ENCODE peak calls at places on chromosomes 11 and 22, in ten cellular contexts. S is ovary, I is cardiac fibroblast, D is heart left ventricle, F is GM12865, O is fibroblast of pulmonary artery, L is nephron progenitor cell, V is fibroblast of lung, Z is mucosa of descending colon, P is H9. E is an unnamed sample.

GRCh38 chr11:70420008-70420464 is 21.7 kb downstream of the CTTN start:
- DNase-seq in S (peak), I (peak), D (no peak), F (no peak), O (peak), L (no peak), V (peak), Z (no peak), P (no peak), E (no peak)

GRCh38 chr11:86949995-86950993 is 4.9 kb downstream of the FZD4 start:
- DNase-seq in S (no peak), I (no peak), D (no peak), F (no peak), O (no peak), L (no peak), V (no peak), Z (no peak), P (no peak), E (no peak)

GRCh38 chr11:47768090-47768620 is 1.0 kb upstream of the FNBP4 start:
- DNase-seq in S (peak), I (peak), D (peak), F (peak), O (peak), L (peak), V (peak), Z (peak), P (no peak), E (no peak)

GRCh38 chr22:47072642-47072967 is 310.2 kb downstream of the TBC1D22A start:
- DNase-seq in S (no peak), I (no peak), D (no peak), F (no peak), O (no peak), L (no peak), V (no peak), Z (no peak), P (peak), E (no peak)

GRCh38 chr11:126597041-126597440 is 241.6 kb downstream of the ST3GAL4 start:
- DNase-seq in S (no peak), I (no peak), D (no peak), F (no peak), O (no peak), L (no peak), V (no peak), Z (no peak), P (peak), E (no peak)

GRCh38 chr11:66637557-66638176 is 836 bp upstream of the RBM4 start:
- DNase-seq in S (no peak), I (no peak), D (no peak), F (no peak), O (no peak), L (no peak), V (no peak), Z (no peak), P (no peak), E (no peak)

GRCh38 chr11:73294604-73295003 is 13.5 kb upstream of the ARHGEF17 start:
- DNase-seq in S (no peak), I (no peak), D (peak), F (no peak), O (no peak), L (no peak), V (no peak), Z (no peak), P (no peak), E (no peak)

GRCh38 chr22:23199159-23199558 is 18.9 kb downstream of the BCR start:
- DNase-seq in S (no peak), I (no peak), D (peak), F (no peak), O (no peak), L (no peak), V (peak), Z (no peak), P (peak), E (no peak)

GRCh38 chr11:69962152-69962551 is 116.0 kb upstream of the ANO1 start:
- DNase-seq in S (no peak), I (peak), D (peak), F (no peak), O (no peak), L (no peak), V (peak), Z (no peak), P (no peak), E (no peak)

GRCh38 chr22:18965526-18966421 is 29.7 kb upstream of the PRODH start:
- DNase-seq in S (no peak), I (no peak), D (peak), F (no peak), O (no peak), L (no peak), V (no peak), Z (no peak), P (no peak), E (no peak)

GRCh38 chr11:130772266-130773227 is 143.7 kb downstream of the SNX19 start:
- DNase-seq in S (peak), I (peak), D (no peak), F (peak), O (peak), L (no peak), V (peak), Z (no peak), P (no peak), E (peak)

GRCh38 chr11:8721740-8722139 is 39.1 kb downstream of the RPL27A start:
- DNase-seq in S (no peak), I (peak), D (no peak), F (no peak), O (no peak), L (no peak), V (peak), Z (peak), P (no peak), E (no peak)

GRCh38 chr11:95149659-95150294 is 60.1 kb downstream of the ENDOD1 start:
- DNase-seq in S (no peak), I (peak), D (no peak), F (no peak), O (peak), L (peak), V (peak), Z (peak), P (peak), E (no peak)

GRCh38 chr11:46529086-46529905 is 64.5 kb downstream of the AMBRA1 start:
- DNase-seq in S (peak), I (peak), D (peak), F (peak), O (peak), L (peak), V (peak), Z (peak), P (peak), E (no peak)

GRCh38 chr22:47124946-47125345 is 362.5 kb downstream of the TBC1D22A start:
- DNase-seq in S (peak), I (no peak), D (peak), F (no peak), O (no peak), L (no peak), V (no peak), Z (peak), P (no peak), E (no peak)

GRCh38 chr11:19673924-19674390 is 38.7 kb upstream of the NAV2 start:
- DNase-seq in S (peak), I (peak), D (peak), F (no peak), O (peak), L (peak), V (peak), Z (peak), P (peak), E (no peak)

GRCh38 chr11:95937358-95937757 is 13.5 kb upstream of the MTMR2 start:
- DNase-seq in S (no peak), I (no peak), D (no peak), F (no peak), O (no peak), L (no peak), V (no peak), Z (no peak), P (no peak), E (no peak)

GRCh38 chr22:23192133-23192532 is 11.8 kb downstream of the BCR start:
- DNase-seq in S (no peak), I (no peak), D (no peak), F (no peak), O (no peak), L (no peak), V (no peak), Z (no peak), P (no peak), E (no peak)

GRCh38 chr22:33038131-33038772 is 19.9 kb downstream of the SYN3 start:
- DNase-seq in S (no peak), I (peak), D (no peak), F (no peak), O (peak), L (no peak), V (no peak), Z (no peak), P (no peak), E (no peak)

GRCh38 chr22:47352920-47353700 is 590.7 kb downstream of the TBC1D22A start:
- DNase-seq in S (no peak), I (no peak), D (no peak), F (no peak), O (no peak), L (no peak), V (no peak), Z (no peak), P (no peak), E (no peak)

GRCh38 chr22:19554834-19555404 is 30.7 kb upstream of the CLDN5 start:
- DNase-seq in S (no peak), I (peak), D (no peak), F (no peak), O (peak), L (peak), V (peak), Z (no peak), P (peak), E (no peak)

GRCh38 chr11:27319065-27319464 is 44.0 kb downstream of the CCDC34 start:
- DNase-seq in S (no peak), I (peak), D (no peak), F (peak), O (no peak), L (no peak), V (peak), Z (no peak), P (no peak), E (no peak)

GRCh38 chr11:111977141-111978027 is 40.2 kb downstream of the DIXDC1 start:
- DNase-seq in S (peak), I (peak), D (peak), F (peak), O (peak), L (peak), V (peak), Z (peak), P (peak), E (no peak)

GRCh38 chr11:74171630-74172465 is 759 bp downstream of the PPME1 start:
- DNase-seq in S (no peak), I (peak), D (no peak), F (no peak), O (no peak), L (no peak), V (no peak), Z (no peak), P (no peak), E (no peak)

GRCh38 chr11:9862981-9863380 is 199.1 kb downstream of the SWAP70 start:
- DNase-seq in S (no peak), I (peak), D (no peak), F (no peak), O (peak), L (no peak), V (no peak), Z (no peak), P (no peak), E (no peak)

GRCh38 chr11:9859491-9860305 is 195.8 kb downstream of the SWAP70 start:
- DNase-seq in S (no peak), I (peak), D (no peak), F (no peak), O (peak), L (no peak), V (peak), Z (no peak), P (no peak), E (no peak)

GRCh38 chr11:9858218-9858617 is 194.3 kb downstream of the SWAP70 start:
- DNase-seq in S (no peak), I (no peak), D (no peak), F (no peak), O (no peak), L (peak), V (no peak), Z (no peak), P (no peak), E (no peak)

GRCh38 chr11:9858822-9859221 is 194.9 kb downstream of the SWAP70 start:
- DNase-seq in S (no peak), I (peak), D (no peak), F (no peak), O (peak), L (no peak), V (peak), Z (no peak), P (no peak), E (no peak)

GRCh38 chr11:9861860-9862725 is 198.2 kb downstream of the SWAP70 start:
- DNase-seq in S (no peak), I (peak), D (no peak), F (peak), O (peak), L (peak), V (peak), Z (peak), P (peak), E (no peak)
- TF ChIP-seq CTCF in S (peak), I (peak), D (peak), F (peak), O (peak), L (peak), V (peak), Z (peak), P (peak), E (peak)

DNA sequence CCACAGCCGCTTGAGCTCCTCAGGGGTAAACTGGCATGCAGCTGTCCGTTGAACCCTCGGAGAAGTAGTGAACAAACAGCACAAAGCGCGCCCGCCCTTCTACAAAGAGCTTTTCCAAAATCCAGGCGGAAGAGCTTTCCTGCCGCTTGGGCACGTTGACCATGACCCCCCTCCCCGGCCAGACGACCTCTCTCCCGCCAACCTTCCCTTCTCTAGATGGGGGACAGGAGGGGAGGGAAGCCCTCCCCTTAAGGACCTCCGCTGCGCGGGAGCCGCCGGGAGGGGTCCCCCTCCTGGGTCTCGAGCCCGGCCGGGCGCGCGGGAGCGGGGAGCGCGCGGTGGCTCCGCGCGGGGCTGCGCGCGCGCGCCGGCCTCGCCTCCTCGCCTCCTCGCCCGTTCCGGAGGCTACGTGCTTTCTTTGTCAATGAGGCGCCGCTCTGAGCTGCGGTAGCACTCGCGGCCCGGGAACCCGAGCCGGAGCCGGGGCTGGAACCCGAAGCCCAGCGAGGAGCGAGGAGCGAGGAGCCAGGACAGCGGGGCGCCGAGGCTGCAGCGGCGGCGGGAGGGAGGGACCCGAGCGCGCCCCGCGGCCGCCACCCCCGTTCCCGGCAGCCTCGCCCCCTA is 118.6 kb downstream of the HIPK3 start:
- DNase-seq in S (peak), I (peak), D (no peak), F (peak), O (peak), L (no peak), V (peak), Z (no peak), P (peak), E (no peak)
- TF ChIP-seq CTCF in S (no peak), I (no peak), D (no peak), F (no peak), O (no peak), L (no peak), V (no peak), Z (no peak), P (no peak), E (no peak)

GRCh38 chr11:64817476-64817875 is 7.1 kb upstream of the MEN1 start:
- DNase-seq in S (no peak), I (no peak), D (no peak), F (no peak), O (no peak), L (no peak), V (no peak), Z (no peak), P (no peak), E (no peak)

GRCh38 chr11:64813826-64814225 is 3.5 kb upstream of the MEN1 start:
- DNase-seq in S (no peak), I (no peak), D (no peak), F (no peak), O (no peak), L (no peak), V (no peak), Z (no peak), P (no peak), E (no peak)

GRCh38 chr11:64810271-64810890 is at the start of gene MEN1:
- DNase-seq in S (peak), I (peak), D (peak), F (peak), O (peak), L (peak), V (peak), Z (peak), P (peak), E (peak)

GRCh38 chr11:64810891-64811272 is 531 bp upstream of the MEN1 start:
- DNase-seq in S (no peak), I (no peak), D (no peak), F (peak), O (no peak), L (no peak), V (no peak), Z (peak), P (no peak), E (no peak)

DNA sequence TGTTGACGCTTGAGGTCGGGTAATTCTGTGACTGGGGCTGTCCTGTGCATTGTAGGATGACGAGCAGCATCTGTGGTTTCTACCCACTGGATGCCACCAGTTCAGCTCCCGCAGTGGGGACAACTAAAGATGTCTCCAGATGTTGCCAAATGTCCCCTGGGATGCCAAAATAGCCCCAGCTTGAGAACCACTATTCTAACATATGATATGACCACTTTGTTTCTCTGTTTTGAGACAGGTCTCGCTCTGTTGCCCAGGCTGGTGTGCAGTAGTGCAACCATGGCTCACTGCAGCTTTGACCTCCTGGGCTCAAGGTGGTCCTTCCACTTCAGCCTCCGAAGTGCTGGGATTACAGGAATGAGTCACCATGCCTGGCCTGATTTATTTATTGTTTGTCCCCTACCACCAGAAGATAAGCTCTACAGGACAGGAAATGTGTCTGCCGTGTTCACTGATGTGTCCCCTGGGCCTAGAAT is 4.4 kb upstream of the MEN1 start:
- DNase-seq in S (no peak), I (no peak), D (no peak), F (peak), O (no peak), L (no peak), V (no peak), Z (no peak), P (no peak), E (no peak)
- TF ChIP-seq CTCF in S (no peak), I (no peak), D (no peak), F (no peak), O (no peak), L (no peak), V (no peak), Z (no peak), P (no peak), E (no peak)

GRCh38 chr11:10352911-10353550 is 48.2 kb downstream of the ADM start:
- DNase-seq in S (no peak), I (no peak), D (no peak), F (no peak), O (no peak), L (no peak), V (no peak), Z (no peak), P (no peak), E (no peak)
- TF ChIP-seq CTCF in S (no peak), I (no peak), D (no peak), F (no peak), O (no peak), L (no peak), V (no peak), Z (no peak), P (no peak), E (no peak)

GRCh38 chr11:11531127-11531526 is 90.7 kb downstream of the GALNT18 start:
- DNase-seq in S (no peak), I (no peak), D (no peak), F (no peak), O (no peak), L (no peak), V (no peak), Z (no peak), P (no peak), E (no peak)

GRCh38 chr11:11525283-11525682 is 96.5 kb downstream of the GALNT18 start:
- DNase-seq in S (no peak), I (no peak), D (no peak), F (no peak), O (no peak), L (no peak), V (no peak), Z (no peak), P (no peak), E (no peak)

GRCh38 chr11:11532574-11532973 is 89.2 kb downstream of the GALNT18 start:
- DNase-seq in S (no peak), I (no peak), D (no peak), F (no peak), O (no peak), L (no peak), V (peak), Z (no peak), P (no peak), E (no peak)

GRCh38 chr11:11533057-11533456 is 88.7 kb downstream of the GALNT18 start:
- DNase-seq in S (no peak), I (no peak), D (no peak), F (no peak), O (no peak), L (no peak), V (no peak), Z (no peak), P (no peak), E (no peak)

DNA sequence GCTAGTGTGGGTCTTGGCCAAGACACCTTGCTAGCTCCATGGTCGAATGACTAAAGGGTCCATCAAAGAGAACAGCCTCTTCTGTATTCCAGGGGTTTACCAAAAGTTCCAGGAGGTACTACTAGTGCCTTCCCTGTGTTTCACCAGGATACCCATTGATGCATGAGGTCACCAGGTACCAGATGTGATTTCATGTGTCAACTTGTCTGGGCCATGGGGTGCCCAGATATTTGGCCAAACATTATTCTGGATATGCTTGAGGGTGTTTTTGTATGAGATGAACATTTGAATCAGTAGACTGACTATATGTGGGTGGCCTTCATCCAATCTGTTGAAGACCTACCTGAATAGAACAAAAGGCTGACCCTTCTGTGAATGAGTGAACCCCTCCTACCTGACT is 92.8 kb downstream of the GALNT18 start:
- DNase-seq in S (no peak), I (no peak), D (no peak), F (no peak), O (no peak), L (no peak), V (no peak), Z (no peak), P (no peak), E (no peak)
- TF ChIP-seq CTCF in S (no peak), I (no peak), D (no peak), F (no peak), O (no peak), L (no peak), V (no peak), Z (no peak), P (no peak), E (no peak)

E was measured in AG04450.